ENCODE peak calls at places on chromosomes 13 and 19, in six cellular contexts. One of them, this sample, is unnamed.

GRCh38 chr19:14381689-14382474 is 638 bp downstream of the ADGRE5 start:
- DNase-seq in SK-N-SH: no peak
- DNase-seq in GM12864: no peak
- DNase-seq in pancreas: no peak
- DNase-seq in cardiac muscle cell: peak; percentile 53
- DNase-seq in left ventricle myocardium inferior: peak; percentile 37
- DNase-seq in this sample: no peak

GRCh38 chr13:77143325-77143907 is 116.5 kb upstream of the FBXL3 start:
- DNase-seq in SK-N-SH: no peak
- DNase-seq in GM12864: no peak
- DNase-seq in pancreas: no peak
- DNase-seq in cardiac muscle cell: peak; percentile 51
- DNase-seq in left ventricle myocardium inferior: no peak
- DNase-seq in this sample: no peak

GRCh38 chr13:34886476-34886875 is 55.6 kb upstream of the NBEA start:
- DNase-seq in SK-N-SH: no peak
- DNase-seq in GM12864: no peak
- DNase-seq in pancreas: no peak
- DNase-seq in cardiac muscle cell: no peak
- DNase-seq in left ventricle myocardium inferior: no peak
- DNase-seq in this sample: no peak

GRCh38 chr13:56166864-56167263 is 973.9 kb upstream of the PRR20A start:
- DNase-seq in SK-N-SH: no peak
- DNase-seq in GM12864: no peak
- DNase-seq in pancreas: no peak
- DNase-seq in cardiac muscle cell: no peak
- DNase-seq in left ventricle myocardium inferior: no peak
- DNase-seq in this sample: no peak

GRCh38 chr19:7224205-7224833 is 69.9 kb downstream of the INSR start:
- DNase-seq in SK-N-SH: no peak
- DNase-seq in GM12864: no peak
- DNase-seq in pancreas: peak; percentile 74
- DNase-seq in cardiac muscle cell: peak; percentile 80
- DNase-seq in left ventricle myocardium inferior: no peak
- DNase-seq in this sample: no peak

GRCh38 chr13:20118268-20119140 is 42.3 kb downstream of the GJA3 start:
- DNase-seq in SK-N-SH: peak; percentile 71
- DNase-seq in GM12864: no peak
- DNase-seq in pancreas: peak; percentile 90
- DNase-seq in cardiac muscle cell: peak; percentile 68
- DNase-seq in left ventricle myocardium inferior: peak; percentile 48
- DNase-seq in this sample: no peak

GRCh38 chr13:76937416-76937815 is 10.9 kb upstream of the ACOD1 start:
- DNase-seq in SK-N-SH: no peak
- DNase-seq in GM12864: no peak
- DNase-seq in pancreas: no peak
- DNase-seq in cardiac muscle cell: peak; percentile 96
- DNase-seq in left ventricle myocardium inferior: no peak
- DNase-seq in this sample: peak; percentile 54

GRCh38 chr19:29537181-29537580 is 11.4 kb downstream of the VSTM2B start:
- DNase-seq in SK-N-SH: no peak
- DNase-seq in GM12864: no peak
- DNase-seq in pancreas: peak; percentile 12
- DNase-seq in cardiac muscle cell: no peak
- DNase-seq in left ventricle myocardium inferior: no peak
- DNase-seq in this sample: no peak

GRCh38 chr13:113129921-113130750 is 7.5 kb downstream of the F10 start:
- DNase-seq in SK-N-SH: no peak
- DNase-seq in GM12864: no peak
- DNase-seq in pancreas: peak; percentile 64
- DNase-seq in cardiac muscle cell: peak; percentile 75
- DNase-seq in left ventricle myocardium inferior: no peak
- DNase-seq in this sample: no peak

GRCh38 chr19:41297628-41298326 is 12.2 kb upstream of the CCDC97 start:
- DNase-seq in SK-N-SH: no peak
- DNase-seq in GM12864: peak; percentile 79
- DNase-seq in pancreas: no peak
- DNase-seq in cardiac muscle cell: no peak
- DNase-seq in left ventricle myocardium inferior: no peak
- DNase-seq in this sample: no peak

GRCh38 chr19:50725218-50725931 is 2.2 kb downstream of the CLEC11A start:
- DNase-seq in SK-N-SH: no peak
- DNase-seq in GM12864: no peak
- DNase-seq in pancreas: no peak
- DNase-seq in cardiac muscle cell: no peak
- DNase-seq in left ventricle myocardium inferior: no peak
- DNase-seq in this sample: no peak

GRCh38 chr19:50728084-50728737 is 5.0 kb downstream of the CLEC11A start:
- DNase-seq in SK-N-SH: peak; percentile 79
- DNase-seq in GM12864: no peak
- DNase-seq in pancreas: peak; percentile 70
- DNase-seq in cardiac muscle cell: peak; percentile 94
- DNase-seq in left ventricle myocardium inferior: peak; percentile 76
- DNase-seq in this sample: peak; percentile 89

GRCh38 chr19:50723735-50724521 is 764 bp downstream of the CLEC11A start:
- DNase-seq in SK-N-SH: no peak
- DNase-seq in GM12864: no peak
- DNase-seq in pancreas: no peak
- DNase-seq in cardiac muscle cell: no peak
- DNase-seq in left ventricle myocardium inferior: no peak
- DNase-seq in this sample: no peak

GRCh38 chr19:50724522-50725217 is 1.5 kb downstream of the CLEC11A start:
- DNase-seq in SK-N-SH: peak; percentile 100
- DNase-seq in GM12864: peak; percentile 91
- DNase-seq in pancreas: peak; percentile 100
- DNase-seq in cardiac muscle cell: peak; percentile 100
- DNase-seq in left ventricle myocardium inferior: peak; percentile 98
- DNase-seq in this sample: peak; percentile 99

DNA sequence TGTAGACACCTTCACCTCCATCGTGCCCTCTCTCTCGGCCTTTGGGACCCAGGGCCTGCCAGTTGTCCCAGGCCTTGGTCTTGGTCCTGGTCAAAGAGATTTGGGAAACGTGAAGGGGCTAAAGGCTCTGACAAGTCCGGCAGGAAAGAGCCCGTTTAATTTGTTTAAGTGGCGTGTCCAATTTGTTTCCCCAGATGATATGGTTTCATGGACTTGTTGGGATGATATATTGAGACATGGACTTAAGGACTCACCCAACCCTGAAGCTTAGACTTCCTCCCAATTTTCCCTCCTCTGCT is 2.7 kb downstream of the CLEC11A start:
- DNase-seq in SK-N-SH: no peak
- DNase-seq in GM12864: no peak
- DNase-seq in pancreas: no peak
- DNase-seq in cardiac muscle cell: no peak
- DNase-seq in left ventricle myocardium inferior: no peak
- DNase-seq in this sample: no peak
- H3K4me3 ChIP-seq in SK-N-SH: peak overlapping the region; percentile 57
- H3K4me3 ChIP-seq in GM12864: no peak overlapping the region
- H3K4me3 ChIP-seq in pancreas: no peak overlapping the region
- H3K4me3 ChIP-seq in cardiac muscle cell: peak overlapping the region; percentile 43
- H3K4me3 ChIP-seq in left ventricle myocardium inferior: peak overlapping the region; percentile 73
- H3K4me3 ChIP-seq in this sample: peak overlapping the region; percentile 50

DNA sequence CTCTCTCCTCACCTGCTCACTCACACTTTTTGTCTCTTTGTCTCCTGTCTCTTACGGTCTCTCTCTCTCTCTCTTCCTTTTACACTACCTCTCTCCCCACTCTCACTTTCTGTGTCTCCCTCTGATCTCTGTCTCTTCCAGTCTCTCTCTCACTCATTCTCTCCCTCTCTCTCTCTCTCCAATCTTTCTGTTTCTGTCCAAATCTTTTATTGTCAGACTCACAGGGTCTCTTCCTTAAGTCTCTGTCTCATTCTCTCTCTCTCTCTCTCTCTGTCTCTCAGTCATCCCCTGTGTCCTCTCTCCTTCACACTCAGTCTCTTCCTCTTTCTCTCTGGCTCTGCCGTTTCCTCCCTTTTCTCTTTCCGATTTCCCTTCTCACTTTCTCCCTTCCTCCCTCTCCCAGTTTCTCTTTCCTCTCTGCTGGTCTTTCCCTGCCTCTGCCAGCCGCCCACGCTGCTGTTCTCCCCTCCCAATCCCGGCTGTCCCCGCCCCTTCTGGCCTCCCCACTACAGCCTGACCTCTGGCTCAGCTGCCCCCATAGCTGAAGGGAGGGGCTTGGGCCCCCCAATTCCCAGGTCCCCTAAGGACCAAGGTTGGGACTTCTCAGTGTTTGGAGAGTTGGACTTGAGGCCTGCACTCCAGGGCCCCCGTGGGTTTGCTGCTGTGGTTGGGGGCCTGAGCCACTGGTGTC is at the start of gene PLEKHA4:
- DNase-seq in SK-N-SH: peak; percentile 63
- DNase-seq in GM12864: no peak
- DNase-seq in pancreas: peak; percentile 59
- DNase-seq in cardiac muscle cell: peak; percentile 71
- DNase-seq in left ventricle myocardium inferior: peak; percentile 86
- DNase-seq in this sample: no peak
- H3K4me3 ChIP-seq in SK-N-SH: peak within 1 kb of the TSS; percentile 2
- H3K4me3 ChIP-seq in GM12864: no peak within 1 kb of the TSS
- H3K4me3 ChIP-seq in pancreas: no peak within 1 kb of the TSS
- H3K4me3 ChIP-seq in cardiac muscle cell: no peak within 1 kb of the TSS
- H3K4me3 ChIP-seq in left ventricle myocardium inferior: peak within 1 kb of the TSS; percentile 58
- H3K4me3 ChIP-seq in this sample: peak within 1 kb of the TSS; percentile 6

GRCh38 chr13:39196957-39197644 is 158.8 kb downstream of the NHLRC3 start:
- DNase-seq in SK-N-SH: no peak
- DNase-seq in GM12864: no peak
- DNase-seq in pancreas: no peak
- DNase-seq in cardiac muscle cell: no peak
- DNase-seq in left ventricle myocardium inferior: no peak
- DNase-seq in this sample: no peak

GRCh38 chr13:39202746-39203145 is 164.5 kb downstream of the NHLRC3 start:
- DNase-seq in SK-N-SH: no peak
- DNase-seq in GM12864: no peak
- DNase-seq in pancreas: no peak
- DNase-seq in cardiac muscle cell: no peak
- DNase-seq in left ventricle myocardium inferior: no peak
- DNase-seq in this sample: no peak

GRCh38 chr13:39197645-39198007 is 159.4 kb downstream of the NHLRC3 start:
- DNase-seq in SK-N-SH: no peak
- DNase-seq in GM12864: no peak
- DNase-seq in pancreas: no peak
- DNase-seq in cardiac muscle cell: no peak
- DNase-seq in left ventricle myocardium inferior: no peak
- DNase-seq in this sample: no peak

DNA sequence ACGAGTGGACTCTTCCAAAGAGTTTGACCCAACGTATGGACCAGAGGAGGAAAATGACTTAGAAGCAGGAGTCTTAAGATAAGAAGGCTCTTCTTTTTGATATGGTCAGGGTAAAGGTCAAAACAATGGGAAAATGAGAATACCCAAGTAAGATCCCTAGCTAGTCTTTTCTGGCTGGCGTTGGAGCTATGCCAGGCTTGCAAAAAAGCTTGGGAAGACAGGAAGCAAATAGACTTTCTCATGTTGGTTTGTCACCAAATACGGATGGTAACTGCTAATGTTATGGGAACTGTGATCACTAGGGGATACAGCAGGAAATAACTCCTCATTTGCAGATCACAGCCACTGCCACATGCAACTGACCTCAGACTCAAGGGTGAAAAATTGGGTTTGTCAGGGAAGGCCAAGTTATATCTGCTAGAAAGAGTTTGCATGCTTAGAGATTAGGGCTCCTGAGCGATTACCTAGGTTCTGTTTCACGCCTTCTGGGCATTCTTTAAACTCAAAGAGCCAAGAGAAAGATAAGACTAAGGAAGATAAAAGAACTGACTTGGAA is 162.9 kb downstream of the NHLRC3 start:
- DNase-seq in SK-N-SH: no peak
- DNase-seq in GM12864: no peak
- DNase-seq in pancreas: no peak
- DNase-seq in cardiac muscle cell: peak; percentile 2
- DNase-seq in left ventricle myocardium inferior: peak; percentile 23
- DNase-seq in this sample: no peak
- H3K4me3 ChIP-seq in SK-N-SH: no peak overlapping the region
- H3K4me3 ChIP-seq in GM12864: no peak overlapping the region
- H3K4me3 ChIP-seq in pancreas: no peak overlapping the region
- H3K4me3 ChIP-seq in cardiac muscle cell: no peak overlapping the region
- H3K4me3 ChIP-seq in left ventricle myocardium inferior: no peak overlapping the region
- H3K4me3 ChIP-seq in this sample: no peak overlapping the region

GRCh38 chr19:1943661-1944087 is 2.7 kb downstream of the CSNK1G2 start:
- DNase-seq in SK-N-SH: no peak
- DNase-seq in GM12864: no peak
- DNase-seq in pancreas: peak; percentile 80
- DNase-seq in cardiac muscle cell: no peak
- DNase-seq in left ventricle myocardium inferior: no peak
- DNase-seq in this sample: no peak
- H3K4me3 ChIP-seq in SK-N-SH: no peak overlapping the region
- H3K4me3 ChIP-seq in GM12864: peak overlapping the region; percentile 82
- H3K4me3 ChIP-seq in pancreas: no peak overlapping the region
- H3K4me3 ChIP-seq in cardiac muscle cell: no peak overlapping the region
- H3K4me3 ChIP-seq in left ventricle myocardium inferior: no peak overlapping the region
- H3K4me3 ChIP-seq in this sample: no peak overlapping the region